ENCODE peak calls at places on chromosomes 16 and 17, in ten cellular contexts. C is mammary epithelial cell; W is globus pallidus; K is choroid plexus epithelial cell; A is AG04450; O is hepatic stellate cell; D is left lobe of liver; E is effector memory CD4-positive, alpha-beta T cell; Q is fibroblast of the conjunctiva; L is GDM1. H is an unnamed sample.

GRCh38 chr17:41687828-41688640 is 651 bp upstream of the EIF1 start:
- DNase-seq in C (peak; percentile 66), W (no peak), K (peak; percentile 42), A (no peak), O (no peak), D (peak; percentile 71), E (peak; percentile 49), Q (no peak), L (peak; percentile 35), H (peak; percentile 66)

GRCh38 chr17:77154187-77154586 is 13.4 kb downstream of the SEC14L1 start:
- DNase-seq in C (no peak), W (no peak), K (no peak), A (no peak), O (no peak), D (no peak), E (no peak), Q (no peak), L (no peak), H (no peak)

GRCh38 chr16:27820646-27821345 is 242.7 kb downstream of the GSG1L start:
- DNase-seq in C (no peak), W (no peak), K (no peak), A (no peak), O (no peak), D (no peak), E (no peak), Q (no peak), L (no peak), H (no peak)

GRCh38 chr17:70298929-70299529 is 129.7 kb downstream of the KCNJ2 start:
- DNase-seq in C (no peak), W (no peak), K (no peak), A (no peak), O (no peak), D (no peak), E (no peak), Q (no peak), L (no peak), H (no peak)

GRCh38 chr16:27286446-27286845 is 17.9 kb upstream of the NSMCE1 start:
- DNase-seq in C (peak; percentile 95), W (peak; percentile 48), K (peak; percentile 94), A (peak; percentile 85), O (peak; percentile 89), D (peak; percentile 35), E (no peak), Q (peak; percentile 67), L (no peak), H (peak; percentile 97)

GRCh38 chr17:63435681-63436522 is 10.2 kb downstream of the CYB561 start:
- DNase-seq in C (no peak), W (no peak), K (no peak), A (no peak), O (no peak), D (no peak), E (no peak), Q (no peak), L (no peak), H (peak; percentile 49)

GRCh38 chr17:19787733-19788357 is 39.7 kb upstream of the ALDH3A1 start:
- DNase-seq in C (peak; percentile 6), W (peak; percentile 37), K (peak; percentile 12), A (no peak), O (no peak), D (no peak), E (no peak), Q (no peak), L (no peak), H (peak; percentile 66)

GRCh38 chr17:82602986-82603385 is 45.3 kb downstream of the WDR45B start:
- DNase-seq in C (no peak), W (no peak), K (peak; percentile 57), A (no peak), O (no peak), D (no peak), E (no peak), Q (no peak), L (no peak), H (no peak)

GRCh38 chr17:42133461-42134041 is 10.9 kb downstream of the HSPB9 start:
- DNase-seq in C (peak; percentile 19), W (no peak), K (no peak), A (no peak), O (no peak), D (no peak), E (no peak), Q (no peak), L (no peak), H (no peak)

GRCh38 chr17:15289285-15290185 is 24.4 kb upstream of the PMP22 start:
- DNase-seq in C (no peak), W (no peak), K (peak; percentile 88), A (no peak), O (no peak), D (no peak), E (no peak), Q (no peak), L (no peak), H (peak; percentile 37)

GRCh38 chr16:55856950-55857349 is 18.2 kb downstream of the CES5A start:
- DNase-seq in C (no peak), W (no peak), K (no peak), A (no peak), O (no peak), D (no peak), E (no peak), Q (no peak), L (no peak), H (no peak)

GRCh38 chr17:74101527-74101926 is 102.0 kb upstream of the RPL38 start:
- DNase-seq in C (no peak), W (no peak), K (no peak), A (no peak), O (no peak), D (no peak), E (no peak), Q (no peak), L (no peak), H (no peak)

GRCh38 chr17:18248300-18248731 is 10.2 kb downstream of the FLII start:
- DNase-seq in C (peak; percentile 55), W (peak; percentile 76), K (peak; percentile 86), A (peak; percentile 44), O (peak; percentile 93), D (peak; percentile 66), E (peak; percentile 34), Q (peak; percentile 52), L (peak; percentile 36), H (peak; percentile 79)

GRCh38 chr16:68287276-68288251 is 23.2 kb downstream of the SLC7A6OS start:
- DNase-seq in C (peak; percentile 80), W (no peak), K (peak; percentile 77), A (no peak), O (peak; percentile 86), D (no peak), E (no peak), Q (peak; percentile 88), L (no peak), H (peak; percentile 67)

GRCh38 chr16:58411736-58412614 is 19.7 kb downstream of the GINS3 start:
- DNase-seq in C (peak; percentile 48), W (no peak), K (no peak), A (no peak), O (no peak), D (no peak), E (no peak), Q (no peak), L (no peak), H (peak; percentile 80)

GRCh38 chr17:6648181-6648580 is 3.2 kb downstream of the MED31 start:
- DNase-seq in C (peak; percentile 39), W (no peak), K (peak; percentile 47), A (no peak), O (no peak), D (no peak), E (no peak), Q (no peak), L (no peak), H (peak; percentile 60)

GRCh38 chr17:75346906-75347305 is 57.7 kb upstream of the SLC25A19 start:
- DNase-seq in C (peak; percentile 68), W (no peak), K (peak; percentile 70), A (no peak), O (no peak), D (no peak), E (no peak), Q (no peak), L (no peak), H (peak; percentile 25)